ENCODE peak calls at places on chromosomes 12 and 14, in seven cellular contexts. P is aorta; U is body of pancreas; R is lower lobe of right lung; O is Panc1; B is A549; N is CD8-positive, alpha-beta T cell. E is an unnamed sample.

GRCh38 chr14:77738559-77739250 is 22.3 kb downstream of the SNW1 start:
- ATAC-seq in P (no peak), U (no peak), R (no peak), O (no peak), B (no peak), N (peak; percentile 82), E (no peak)

GRCh38 chr12:131046813-131047788 is 93.4 kb downstream of the ADGRD1 start:
- ATAC-seq in P (peak; percentile 42), U (peak; percentile 30), R (peak; percentile 27), O (peak; percentile 41), B (peak; percentile 50), N (no peak), E (peak; percentile 54)

GRCh38 chr12:77232045-77232444 is 166.7 kb upstream of the E2F7 start:
- ATAC-seq in P (peak; percentile 54), U (peak; percentile 17), R (no peak), O (no peak), B (no peak), N (no peak), E (peak; percentile 48)

GRCh38 chr14:20631821-20632389 is 9.6 kb downstream of the OR6S1 start:
- ATAC-seq in P (peak; percentile 71), U (peak; percentile 39), R (peak; percentile 72), O (peak; percentile 24), B (peak; percentile 69), N (no peak), E (peak; percentile 29)

GRCh38 chr12:123139926-123140674 is 10.8 kb downstream of the PITPNM2 start:
- ATAC-seq in P (peak; percentile 31), U (peak; percentile 19), R (no peak), O (no peak), B (peak; percentile 51), N (no peak), E (peak; percentile 29)

GRCh38 chr12:15863258-15863835 is 18.8 kb upstream of the STRAP start:
- ATAC-seq in P (no peak), U (no peak), R (no peak), O (no peak), B (no peak), N (no peak), E (no peak)

GRCh38 chr12:93847517-93848452 is 170.6 kb downstream of the CRADD start:
- ATAC-seq in P (no peak), U (no peak), R (peak; percentile 50), O (no peak), B (no peak), N (no peak), E (no peak)

GRCh38 chr12:119328111-119328510 is 6.4 kb upstream of the CCDC60 start:
- ATAC-seq in P (no peak), U (no peak), R (peak; percentile 67), O (no peak), B (peak; percentile 91), N (no peak), E (no peak)

GRCh38 chr14:68849416-68849815 is 56.5 kb upstream of the ZFP36L1 start:
- ATAC-seq in P (no peak), U (no peak), R (no peak), O (no peak), B (no peak), N (no peak), E (no peak)

GRCh38 chr14:103524002-103524785 is 1.6 kb upstream of the CKB start:
- ATAC-seq in P (no peak), U (no peak), R (no peak), O (no peak), B (no peak), N (no peak), E (no peak)
- H3K4me1 ChIP-seq in P (no peaks in the 10 kb centered on the region), U (peaks cover 88% of the 10 kb centered on the region), R (peaks cover 71% of the 10 kb centered on the region), O (peaks cover 41% of the 10 kb centered on the region), B (peaks cover 64% of the 10 kb centered on the region), N (peaks cover 26% of the 10 kb centered on the region), E (peaks cover 38% of the 10 kb centered on the region)

DNA sequence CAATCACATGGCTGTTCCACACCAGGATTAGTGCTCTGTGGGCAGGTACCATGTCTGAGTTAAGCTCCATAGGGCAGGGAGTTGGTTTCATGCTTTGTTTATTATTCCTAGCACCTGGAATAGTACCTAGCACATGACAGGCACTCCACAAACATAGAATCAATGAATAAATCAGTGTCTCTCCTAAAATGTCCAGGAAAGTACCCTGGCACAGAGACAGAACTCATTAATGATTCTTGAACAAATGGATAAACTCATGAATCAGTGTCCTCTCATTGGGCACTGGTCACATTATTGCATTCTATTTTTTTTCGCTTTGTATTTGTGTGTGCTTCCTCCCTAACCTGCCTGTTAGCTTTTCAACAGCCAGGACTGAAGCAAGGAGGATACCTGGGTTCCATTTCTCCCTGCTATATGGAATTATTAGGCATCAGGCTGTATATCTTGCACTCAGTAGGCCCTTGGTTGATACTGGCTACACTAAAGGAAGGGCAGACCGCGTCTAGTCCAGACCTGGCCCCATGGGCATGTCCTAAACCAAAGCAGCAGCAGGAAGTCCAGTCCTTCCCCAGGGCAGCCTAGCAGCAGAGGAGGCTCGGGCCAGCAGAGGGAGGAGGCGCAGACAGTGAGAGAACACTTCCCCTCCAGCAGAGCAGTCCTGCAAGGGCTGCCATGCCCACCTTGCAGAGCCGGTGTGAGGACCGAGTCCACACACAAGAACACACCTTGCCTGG is 18.4 kb downstream of the HDAC7 start:
- ATAC-seq in P (peak; percentile 57), U (peak; percentile 79), R (peak; percentile 57), O (no peak), B (peak; percentile 45), N (no peak), E (no peak)
- H3K27ac ChIP-seq in P (no peak overlapping the region), U (no peak overlapping the region), R (peak overlapping the region; percentile 97), O (peak overlapping the region; percentile 1), B (no peak overlapping the region), N (no peak overlapping the region), E (peak overlapping the region; percentile 99)

GRCh38 chr12:68623984-68624383 is 13.3 kb downstream of the RAP1B start:
- ATAC-seq in P (no peak), U (no peak), R (no peak), O (no peak), B (no peak), N (no peak), E (no peak)
- H3K4me3 ChIP-seq in P (no peak overlapping the region), U (no peak overlapping the region), R (no peak overlapping the region), O (no peak overlapping the region), B (no peak overlapping the region), N (no peak overlapping the region), E (no peak overlapping the region)

GRCh38 chr14:24429395-24430142 is at the start of the genes CBLN3 and KHNYN:
- ATAC-seq in P (peak; percentile 91), U (peak; percentile 88), R (peak; percentile 93), O (peak; percentile 91), B (peak; percentile 81), N (peak; percentile 84), E (peak; percentile 93)
- H3K4me1 ChIP-seq in P (no peaks in the 10 kb centered on the region), U (peaks cover 74% of the 10 kb centered on the region), R (peaks cover 60% of the 10 kb centered on the region), O (peaks cover 8% of the 10 kb centered on the region), B (peaks cover 25% of the 10 kb centered on the region), N (peaks cover 45% of the 10 kb centered on the region), E (peaks cover 4% of the 10 kb centered on the region)

E was measured in gastroesophageal sphincter.